ENCODE peak calls at places on chromosome 4, in four cellular contexts. T is fibroblast of the aortic adventitia, L is mucosa of descending colon, Q is AG04450. X is an unnamed sample.

GRCh38 chr4:99885063-99885664 is 9.1 kb downstream of the LAMTOR3 start:
- DNase-seq in L (peak; percentile 22), T (peak; percentile 60), Q (no peak), X (peak; percentile 61)

GRCh38 chr4:107740950-107741701 is 21.1 kb upstream of the PAPSS1 start:
- DNase-seq in Q (peak; percentile 24), T (peak; percentile 78), L (peak; percentile 28), X (no peak)

GRCh38 chr4:8848507-8849265 is 23.0 kb downstream of the HMX1 start:
- DNase-seq in T (no peak), L (no peak), Q (no peak), X (no peak)

GRCh38 chr4:111113591-111113990 is 490.7 kb upstream of the PITX2 start:
- DNase-seq in Q (no peak), L (no peak), T (no peak), X (no peak)

GRCh38 chr4:88865051-88865450 is 167.4 kb upstream of the NAP1L5 start:
- DNase-seq in L (no peak), T (no peak), Q (no peak), X (peak; percentile 53)

GRCh38 chr4:182338731-182339130 is 95.5 kb downstream of the TENM3 start:
- DNase-seq in Q (no peak), T (peak; percentile 4), L (no peak), X (no peak)

GRCh38 chr4:152094851-152095700 is 334.3 kb upstream of the GATB start:
- DNase-seq in L (peak; percentile 11), Q (peak; percentile 33), T (peak; percentile 81), X (peak; percentile 52)

GRCh38 chr4:132955146-132955545 is 193.9 kb upstream of the PCDH10 start:
- DNase-seq in L (no peak), Q (no peak), T (no peak), X (no peak)

GRCh38 chr4:39846135-39846534 is 131.6 kb downstream of the PDS5A start:
- DNase-seq in Q (no peak), T (no peak), L (no peak), X (no peak)

GRCh38 chr4:67087897-67088296 is 457.4 kb downstream of the CENPC start:
- DNase-seq in T (peak; percentile 3), L (peak; percentile 71), Q (no peak), X (peak; percentile 62)

GRCh38 chr4:109075617-109076016 is 226.8 kb downstream of the COL25A1 start:
- DNase-seq in Q (no peak), T (no peak), L (no peak), X (no peak)

GRCh38 chr4:2045518-2045951 is 13.6 kb upstream of the NAT8L start:
- DNase-seq in Q (no peak), L (no peak), T (no peak), X (no peak)

GRCh38 chr4:34644716-34645115 is 1599.6 kb downstream of the ARAP2 start:
- DNase-seq in T (no peak), Q (no peak), L (no peak), X (no peak)

GRCh38 chr4:26204911-26205368 is 115.9 kb upstream of the RBPJ start:
- DNase-seq in T (peak; percentile 53), Q (no peak), L (no peak), X (no peak)

GRCh38 chr4:52091811-52092210 is 40.7 kb downstream of the SPATA18 start:
- DNase-seq in T (peak; percentile 31), Q (peak; percentile 21), L (peak; percentile 17), X (no peak)

GRCh38 chr4:132266374-132266773 is 882.7 kb upstream of the PCDH10 start:
- DNase-seq in T (no peak), Q (no peak), L (no peak), X (no peak)

GRCh38 chr4:171718069-171718468 is 95.1 kb upstream of the GALNTL6 start:
- DNase-seq in Q (no peak), L (no peak), T (no peak), X (no peak)

GRCh38 chr4:38769441-38770210 is 13.2 kb downstream of the TLR10 start:
- DNase-seq in T (no peak), L (no peak), Q (no peak), X (no peak)

GRCh38 chr4:173919861-173920260 is 363.6 kb downstream of the FBXO8 start:
- DNase-seq in L (no peak), T (no peak), Q (no peak), X (no peak)

DNA sequence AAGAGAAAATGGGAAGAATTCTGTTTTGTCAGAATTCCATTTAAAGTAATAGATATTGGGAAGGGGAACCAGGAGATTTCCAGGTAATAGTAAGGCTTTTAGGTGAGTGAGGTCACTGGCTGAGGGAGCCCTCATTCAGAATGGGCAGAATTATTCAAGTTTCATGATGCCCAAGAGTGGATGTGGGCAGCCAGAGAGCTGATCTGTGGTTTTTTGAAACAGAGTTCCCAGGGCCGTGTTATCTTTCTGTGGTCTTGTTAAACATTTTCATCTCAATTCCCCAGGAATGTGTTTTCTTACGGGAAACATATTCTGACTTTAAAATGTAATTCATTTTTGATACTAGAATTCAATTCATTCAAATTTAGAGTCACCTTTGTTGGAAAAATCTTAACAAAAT is 182.0 kb upstream of the AADAT start:
- DNase-seq in Q (no peak), L (no peak), T (no peak), X (no peak)
- H3K4me3 ChIP-seq in Q (no peak overlapping the region), L (no peak overlapping the region), T (no peak overlapping the region), X (no peak overlapping the region)

GRCh38 chr4:7189475-7190277 is 2.7 kb upstream of the SORCS2 start:
- DNase-seq in Q (no peak), T (no peak), L (no peak), X (no peak)
- TF ChIP-seq CTCF in Q (no peak), T (no peak), L (no peak), X (no peak)

DNA sequence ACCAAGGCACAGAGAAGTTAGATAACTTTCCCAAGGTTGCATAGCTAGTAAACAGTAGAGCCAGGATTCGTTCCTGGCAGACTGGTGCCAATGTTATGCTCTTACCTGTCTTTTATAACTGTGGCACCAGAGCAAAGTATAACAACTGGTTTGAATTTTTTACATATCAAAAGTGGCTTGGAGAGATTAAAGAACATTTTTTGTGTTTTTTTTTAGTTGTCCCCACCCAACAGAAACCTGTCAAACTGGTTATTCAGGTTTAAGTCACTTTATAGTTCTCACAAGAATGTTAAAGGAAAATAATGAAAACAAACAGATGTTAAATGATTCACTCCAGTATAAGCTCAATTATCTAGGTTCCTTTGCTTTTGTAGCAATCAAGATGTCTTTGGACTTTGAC is 15.6 kb upstream of the FAM47E start:
- DNase-seq in L (peak; percentile 62), Q (no peak), T (no peak), X (peak; percentile 82)
- H3K4me3 ChIP-seq in L (no peak overlapping the region), Q (no peak overlapping the region), T (no peak overlapping the region), X (no peak overlapping the region)

DNA sequence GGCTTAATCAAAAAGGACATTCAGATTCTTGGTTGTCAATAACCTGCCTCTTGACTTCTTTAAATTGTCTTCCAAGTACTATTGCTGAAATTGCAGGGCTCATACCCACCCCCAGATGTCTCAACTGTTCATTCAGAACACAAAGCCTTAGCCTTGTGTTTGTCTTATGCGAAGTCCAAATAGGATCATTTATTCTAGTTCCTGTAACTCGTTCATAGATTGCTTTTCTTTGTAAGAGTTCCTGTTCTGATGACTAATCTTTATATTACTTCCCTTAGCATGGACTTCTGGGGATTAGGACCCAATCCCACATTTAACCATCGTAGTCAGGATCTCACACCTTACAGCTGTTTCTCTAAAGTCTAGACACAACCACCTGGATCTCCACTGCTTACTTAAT is 226.0 kb downstream of the VEGFC start:
- DNase-seq in Q (no peak), L (no peak), T (no peak), X (no peak)
- TF ChIP-seq CTCF in Q (no peak), L (no peak), T (no peak), X (no peak)

DNA sequence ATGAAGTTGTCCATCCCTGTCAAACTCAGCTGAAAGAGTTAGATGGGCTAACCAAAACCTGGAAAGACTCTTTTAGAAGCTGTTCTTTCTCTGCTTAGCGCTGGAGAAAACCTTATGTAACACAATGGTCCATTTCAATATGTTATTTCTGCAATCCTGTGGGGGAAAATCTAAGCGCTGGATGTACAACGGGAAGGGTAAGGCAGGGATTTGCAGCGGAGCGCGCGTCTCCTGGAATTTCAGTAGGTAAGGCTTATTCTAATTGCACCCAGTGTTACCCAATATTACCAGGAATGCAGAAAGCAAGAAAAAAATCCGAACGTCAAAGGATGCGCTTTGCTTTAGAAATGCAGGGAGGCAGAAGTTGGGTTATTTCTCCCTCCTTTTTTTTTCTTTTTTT is 2.0 kb downstream of the HS3ST1 start:
- DNase-seq in L (no peak), T (peak; percentile 41), Q (no peak), X (peak; percentile 51)
- H3K4me3 ChIP-seq in L (no peak overlapping the region), T (peak overlapping the region; percentile 67), Q (no peak overlapping the region), X (peak overlapping the region; percentile 79)

GRCh38 chr4:4689694-4690440 is 148.0 kb upstream of the STX18 start:
- DNase-seq in Q (no peak), T (no peak), L (no peak), X (no peak)
- TF ChIP-seq CTCF in Q (no peak), T (no peak), L (no peak), X (no peak)

GRCh38 chr4:169663894-169664293 is 43.5 kb downstream of the CLCN3 start:
- DNase-seq in L (no peak), Q (no peak), T (peak; percentile 51), X (peak; percentile 29)

GRCh38 chr4:169663402-169663801 is 43.0 kb downstream of the CLCN3 start:
- DNase-seq in Q (no peak), L (no peak), T (no peak), X (no peak)

GRCh38 chr4:169664615-169665014 is 44.2 kb downstream of the CLCN3 start:
- DNase-seq in Q (no peak), L (no peak), T (peak; percentile 38), X (no peak)

GRCh38 chr4:169662226-169662625 is 41.8 kb downstream of the CLCN3 start:
- DNase-seq in Q (no peak), L (no peak), T (no peak), X (no peak)

GRCh38 chr4:169665039-169665732 is 44.8 kb downstream of the CLCN3 start:
- DNase-seq in T (no peak), L (no peak), Q (no peak), X (no peak)
- H3K4me3 ChIP-seq in T (no peak overlapping the region), L (no peak overlapping the region), Q (no peak overlapping the region), X (no peak overlapping the region)

GRCh38 chr4:23857353-23857752 is 32.5 kb downstream of the PPARGC1A start:
- DNase-seq in T (peak; percentile 11), Q (no peak), L (no peak), X (peak; percentile 34)
- TF ChIP-seq CTCF in T (no peak), Q (peak; percentile 41), L (peak; percentile 4), X (peak; percentile 22)